ENCODE peak calls at places on chromosomes 5 and 9, in seven cellular contexts. F is SK-N-SH; I is dorsolateral prefrontal cortex; U is A549; A is CD8-positive, alpha-beta memory T cell; R is small intestine; O is brain microvascular endothelial cell. W is an unnamed sample.
A peak's percentile ranks its signal among the peaks of the same experiment; 100 is the strongest.

GRCh38 chr5:35789732-35790461 is 66.8 kb upstream of the IL7R start:
- DNase-seq in F (no peak), I (no peak), U (no peak), A (no peak), R (no peak), O (no peak), W (no peak)

GRCh38 chr5:1285141-1285540 is 9.7 kb downstream of the TERT start:
- DNase-seq in F (no peak), I (no peak), U (no peak), A (no peak), R (no peak), O (no peak), W (no peak)

GRCh38 chr9:33856247-33856646 is 39.3 kb downstream of the UBE2R2 start:
- DNase-seq in F (no peak), I (no peak), U (no peak), A (no peak), R (no peak), O (no peak), W (no peak)

GRCh38 chr5:162567644-162568043 is 500.1 kb downstream of the GABRG2 start:
- DNase-seq in F (no peak), I (no peak), U (no peak), A (no peak), R (no peak), O (no peak), W (no peak)

GRCh38 chr9:105193560-105193959 is 50.9 kb upstream of the SLC44A1 start:
- DNase-seq in F (no peak), I (no peak), U (no peak), A (no peak), R (no peak), O (no peak), W (no peak)

GRCh38 chr9:87596862-87597261 is 99.2 kb downstream of the DAPK1 start:
- DNase-seq in F (no peak), I (no peak), U (no peak), A (no peak), R (no peak), O (no peak), W (peak; percentile 32)

GRCh38 chr5:78320461-78320860 is 26.0 kb upstream of the AP3B1 start:
- DNase-seq in F (peak; percentile 26), I (no peak), U (no peak), A (no peak), R (peak; percentile 36), O (no peak), W (no peak)

GRCh38 chr5:113524927-113525326 is 11.4 kb downstream of the YTHDC2 start:
- DNase-seq in F (no peak), I (no peak), U (no peak), A (peak; percentile 14), R (no peak), O (no peak), W (no peak)

GRCh38 chr5:112757468-112758208 is 20.0 kb downstream of the APC start:
- DNase-seq in F (peak; percentile 49), I (no peak), U (peak; percentile 34), A (peak; percentile 49), R (peak; percentile 66), O (no peak), W (no peak)

GRCh38 chr5:136130581-136130980 is 2.1 kb upstream of the SMAD5 start:
- DNase-seq in F (no peak), I (no peak), U (no peak), A (no peak), R (no peak), O (no peak), W (no peak)

GRCh38 chr5:125372694-125373621 is 626.5 kb upstream of the ZNF608 start:
- DNase-seq in F (peak; percentile 48), I (peak; percentile 18), U (no peak), A (no peak), R (no peak), O (peak; percentile 63), W (no peak)

GRCh38 chr9:120436937-120437592 is 142.9 kb downstream of the CDK5RAP2 start:
- DNase-seq in F (no peak), I (peak; percentile 13), U (no peak), A (no peak), R (no peak), O (no peak), W (no peak)

GRCh38 chr5:120901199-120901598 is 437.1 kb downstream of the PRR16 start:
- DNase-seq in F (no peak), I (no peak), U (no peak), A (no peak), R (no peak), O (no peak), W (no peak)

GRCh38 chr5:116038817-116039216 is 6.5 kb downstream of the ARL14EPL start:
- DNase-seq in F (no peak), I (no peak), U (no peak), A (no peak), R (peak; percentile 8), O (no peak), W (no peak)

GRCh38 chr9:129403743-129404620 is 216.9 kb downstream of the C9orf50 start:
- DNase-seq in F (peak; percentile 36), I (no peak), U (no peak), A (no peak), R (no peak), O (no peak), W (no peak)

GRCh38 chr9:12723409-12724028 is 30.3 kb downstream of the TYRP1 start:
- DNase-seq in F (no peak), I (no peak), U (no peak), A (no peak), R (peak; percentile 31), O (no peak), W (peak; percentile 21)

GRCh38 chr5:34487202-34487879 is 168.8 kb upstream of the RAI14 start:
- DNase-seq in F (no peak), I (no peak), U (no peak), A (no peak), R (no peak), O (peak; percentile 86), W (no peak)

GRCh38 chr5:31269259-31269658 is 75.8 kb downstream of the CDH6 start:
- DNase-seq in F (no peak), I (no peak), U (no peak), A (no peak), R (peak; percentile 62), O (no peak), W (no peak)

GRCh38 chr9:35257986-35258664 is 96.3 kb downstream of the UNC13B start:
- DNase-seq in F (no peak), I (no peak), U (no peak), A (no peak), R (peak; percentile 65), O (no peak), W (no peak)

GRCh38 chr5:150434502-150434901 is 15.0 kb downstream of the RPS14 start:
- DNase-seq in F (no peak), I (no peak), U (no peak), A (no peak), R (no peak), O (peak; percentile 20), W (no peak)

GRCh38 chr5:135034186-135034962 is at the start of gene PITX1:
- DNase-seq in F (peak; percentile 70), I (no peak), U (peak; percentile 80), A (no peak), R (peak; percentile 77), O (no peak), W (peak; percentile 72)

GRCh38 chr5:136979131-136979530 is 520.0 kb downstream of the SPOCK1 start:
- DNase-seq in F (no peak), I (no peak), U (no peak), A (no peak), R (no peak), O (no peak), W (no peak)

GRCh38 chr5:67343835-67344234 is 147.2 kb upstream of the CD180 start:
- DNase-seq in F (no peak), I (no peak), U (no peak), A (no peak), R (no peak), O (no peak), W (no peak)

GRCh38 chr9:91214086-91214485 is 147.6 kb downstream of the AUH start:
- DNase-seq in F (no peak), I (no peak), U (no peak), A (no peak), R (no peak), O (no peak), W (no peak)
- H3K27ac ChIP-seq in F (no peak overlapping the region), I (no peak overlapping the region), U (no peak overlapping the region), A (no peak overlapping the region), R (no peak overlapping the region), O (no peak overlapping the region), W (no peak overlapping the region)

GRCh38 chr9:110912701-110913291 is 125.5 kb downstream of the LPAR1 start:
- DNase-seq in F (no peak), I (no peak), U (no peak), A (no peak), R (no peak), O (no peak), W (no peak)
- H3K27ac ChIP-seq in F (no peak overlapping the region), I (peak overlapping the region; percentile 16), U (peak overlapping the region; percentile 99), A (no peak overlapping the region), R (peak overlapping the region; percentile 74), O (peak overlapping the region; percentile 47), W (no peak overlapping the region)

GRCh38 chr5:89055011-89055704 is 172.2 kb upstream of the MEF2C start:
- DNase-seq in F (no peak), I (no peak), U (no peak), A (no peak), R (no peak), O (no peak), W (no peak)
- H3K27ac ChIP-seq in F (no peak overlapping the region), I (no peak overlapping the region), U (no peak overlapping the region), A (no peak overlapping the region), R (no peak overlapping the region), O (no peak overlapping the region), W (no peak overlapping the region)

GRCh38 chr5:152293189-152293588 is 111.9 kb downstream of the NMUR2 start:
- DNase-seq in F (no peak), I (no peak), U (no peak), A (no peak), R (no peak), O (no peak), W (no peak)

GRCh38 chr5:152285764-152286163 is 119.3 kb downstream of the NMUR2 start:
- DNase-seq in F (no peak), I (no peak), U (no peak), A (no peak), R (no peak), O (no peak), W (no peak)

GRCh38 chr5:152290181-152290580 is 114.9 kb downstream of the NMUR2 start:
- DNase-seq in F (no peak), I (no peak), U (no peak), A (no peak), R (no peak), O (no peak), W (no peak)

GRCh38 chr5:152288499-152288898 is 116.6 kb downstream of the NMUR2 start:
- DNase-seq in F (no peak), I (no peak), U (no peak), A (no peak), R (no peak), O (no peak), W (no peak)

DNA sequence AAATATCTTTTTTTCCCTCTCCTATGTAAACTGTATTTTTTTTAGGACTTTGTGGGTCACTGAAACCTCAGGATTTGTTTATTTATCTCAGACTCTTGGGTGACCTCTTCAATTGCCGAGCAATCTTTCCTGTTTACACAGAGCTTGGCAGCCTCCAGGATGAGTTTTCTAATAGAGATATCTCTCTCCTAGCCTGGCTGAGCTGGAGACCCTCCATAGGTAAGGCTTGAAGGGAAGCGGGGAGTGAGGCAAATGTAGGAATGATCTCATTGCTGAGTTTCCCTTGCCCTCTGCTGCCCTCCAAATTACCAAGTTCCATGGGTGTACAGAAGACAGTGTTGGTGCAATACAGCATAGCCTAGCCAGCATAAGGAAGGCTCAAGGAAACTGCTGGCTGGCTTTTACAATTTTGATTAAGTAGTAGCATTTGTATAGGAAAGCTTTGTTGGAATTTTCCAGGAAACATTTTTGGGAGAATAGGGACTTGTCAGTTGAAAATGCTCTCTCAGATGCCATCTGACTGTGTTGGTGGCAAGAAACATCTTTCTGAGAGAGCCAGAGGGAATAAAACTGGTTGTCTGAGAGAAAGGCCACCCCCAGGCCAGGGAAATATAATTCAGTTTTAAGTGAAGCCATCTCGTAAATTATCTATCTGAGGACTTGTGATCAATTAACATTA is 116.0 kb downstream of the NMUR2 start:
- DNase-seq in F (no peak), I (no peak), U (no peak), A (no peak), R (no peak), O (no peak), W (no peak)
- H3K27ac ChIP-seq in F (no peak overlapping the region), I (no peak overlapping the region), U (no peak overlapping the region), A (no peak overlapping the region), R (no peak overlapping the region), O (no peak overlapping the region), W (no peak overlapping the region)

W was measured in colonic mucosa.